ENCODE peak calls at places on chromosomes 5 and 9, in eight cellular contexts. M is HL-60, L is K562, N is HCT116, P is HepG2, I is SK-N-SH, T is GM23338, F is GM12878. W is an unnamed sample.

GRCh38 chr5:8340739-8341344 is 471.9 kb downstream of the MTRR start:
- DNase-seq in M (no peak), L (no peak), N (no peak), P (peak; percentile 3), I (peak; percentile 26), T (peak; percentile 53), F (no peak), W (no peak)

GRCh38 chr9:69609156-69609555 is 63.0 kb downstream of the APBA1 start:
- DNase-seq in M (no peak), L (no peak), N (no peak), P (no peak), I (no peak), T (no peak), F (no peak), W (no peak)

GRCh38 chr5:174490717-174491116 is 233.7 kb upstream of the MSX2 start:
- DNase-seq in M (peak; percentile 35), L (no peak), N (no peak), P (no peak), I (no peak), T (no peak), F (no peak), W (no peak)

GRCh38 chr5:56314536-56314935 is 81.4 kb upstream of the ANKRD55 start:
- DNase-seq in M (no peak), L (peak; percentile 60), N (no peak), P (peak; percentile 21), I (no peak), T (peak; percentile 70), F (no peak), W (peak; percentile 30)

GRCh38 chr5:126368239-126368812 is 54.9 kb upstream of the GRAMD2B start:
- DNase-seq in M (no peak), L (no peak), N (no peak), P (peak; percentile 28), I (no peak), T (peak; percentile 88), F (no peak), W (no peak)

GRCh38 chr5:131163315-131164119 is 1.5 kb downstream of the HINT1 start:
- DNase-seq in M (peak; percentile 13), L (no peak), N (no peak), P (peak; percentile 75), I (no peak), T (no peak), F (no peak), W (no peak)

GRCh38 chr9:116288658-116289057 is 135.1 kb downstream of the PAPPA start:
- DNase-seq in M (no peak), L (no peak), N (no peak), P (no peak), I (no peak), T (no peak), F (no peak), W (no peak)

GRCh38 chr5:95644351-95645042 is 2.1 kb upstream of the RFESD start:
- DNase-seq in M (peak; percentile 26), L (peak; percentile 55), N (peak; percentile 72), P (peak; percentile 45), I (peak; percentile 44), T (peak; percentile 87), F (peak; percentile 56), W (no peak)

GRCh38 chr9:109064963-109065701 is 51.8 kb upstream of the CTNNAL1 start:
- DNase-seq in M (no peak), L (no peak), N (peak; percentile 6), P (no peak), I (no peak), T (no peak), F (no peak), W (no peak)

GRCh38 chr9:121173501-121173900 is 28.2 kb downstream of the RAB14 start:
- DNase-seq in M (no peak), L (no peak), N (no peak), P (no peak), I (no peak), T (no peak), F (no peak), W (no peak)

GRCh38 chr5:76472338-76473336 is 69.6 kb downstream of the IQGAP2 start:
- DNase-seq in M (no peak), L (no peak), N (no peak), P (peak; percentile 90), I (no peak), T (no peak), F (no peak), W (no peak)

GRCh38 chr9:91127653-91128052 is 234.1 kb downstream of the AUH start:
- DNase-seq in M (no peak), L (no peak), N (no peak), P (no peak), I (no peak), T (no peak), F (no peak), W (no peak)

GRCh38 chr9:91132576-91133073 is 229.1 kb downstream of the AUH start:
- DNase-seq in M (no peak), L (no peak), N (no peak), P (no peak), I (no peak), T (no peak), F (no peak), W (no peak)

GRCh38 chr9:91130796-91131318 is 230.9 kb downstream of the AUH start:
- DNase-seq in M (no peak), L (no peak), N (no peak), P (no peak), I (no peak), T (no peak), F (no peak), W (no peak)

GRCh38 chr9:91134608-91135007 is 227.1 kb downstream of the AUH start:
- DNase-seq in M (no peak), L (no peak), N (no peak), P (no peak), I (no peak), T (no peak), F (no peak), W (no peak)

DNA sequence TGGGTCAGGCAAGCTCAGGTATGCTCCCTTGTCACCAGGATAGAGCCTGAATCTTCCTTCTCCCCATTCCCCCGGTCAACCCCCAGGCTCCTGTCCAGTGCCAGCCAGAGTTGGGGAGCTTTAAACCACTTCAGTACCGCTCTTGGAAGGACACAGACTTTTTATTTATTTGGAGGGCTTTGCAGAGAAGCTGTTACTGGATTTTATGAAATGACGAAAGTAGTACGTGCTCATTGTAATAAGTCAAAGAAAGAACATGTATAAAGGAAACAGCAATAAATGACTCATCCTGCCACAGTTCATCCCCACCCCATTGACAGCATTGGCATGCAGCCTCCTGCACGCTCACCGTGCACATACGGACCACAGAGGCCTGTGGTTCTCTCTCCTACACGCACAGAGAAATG is 230.3 kb downstream of the AUH start:
- DNase-seq in M (peak; percentile 43), L (no peak), N (peak; percentile 61), P (no peak), I (no peak), T (no peak), F (no peak), W (peak; percentile 58)
- TF ChIP-seq REST in M (no peak), L (no peak), N (no peak), P (no peak), I (no peak), T (no peak), F (no peak), W (no peak)

GRCh38 chr5:57499262-57500050 is 16.8 kb upstream of the ACTBL2 start:
- DNase-seq in M (no peak), L (peak; percentile 39), N (peak; percentile 62), P (peak; percentile 5), I (peak; percentile 36), T (peak; percentile 89), F (peak; percentile 44), W (no peak)

GRCh38 chr5:57495688-57496087 is 13.1 kb upstream of the ACTBL2 start:
- DNase-seq in M (no peak), L (no peak), N (no peak), P (no peak), I (no peak), T (peak; percentile 11), F (no peak), W (no peak)

GRCh38 chr5:57495285-57495684 is 12.7 kb upstream of the ACTBL2 start:
- DNase-seq in M (no peak), L (no peak), N (no peak), P (no peak), I (no peak), T (no peak), F (no peak), W (no peak)

GRCh38 chr5:57494104-57495098 is 11.8 kb upstream of the ACTBL2 start:
- DNase-seq in M (peak; percentile 1), L (peak; percentile 56), N (peak; percentile 90), P (peak; percentile 13), I (no peak), T (no peak), F (peak; percentile 45), W (no peak)

GRCh38 chr5:57497733-57498132 is 15.1 kb upstream of the ACTBL2 start:
- DNase-seq in M (no peak), L (no peak), N (no peak), P (no peak), I (no peak), T (no peak), F (no peak), W (no peak)
- TF ChIP-seq POLR2AphosphoS5 in M (no peak), L (no peak), N (no peak), P (no peak), I (no peak), T (no peak), F (no peak), W (no peak)

GRCh38 chr5:73183000-73183399 is 10.0 kb downstream of the TMEM174 start:
- DNase-seq in M (no peak), L (no peak), N (no peak), P (no peak), I (no peak), T (no peak), F (no peak), W (no peak)
- TF ChIP-seq REST in M (no peak), L (no peak), N (no peak), P (no peak), I (no peak), T (no peak), F (no peak), W (no peak)

GRCh38 chr9:75454043-75454442 is 365.7 kb downstream of the OSTF1 start:
- DNase-seq in M (no peak), L (no peak), N (no peak), P (no peak), I (no peak), T (no peak), F (no peak), W (no peak)

GRCh38 chr9:75451505-75451904 is 363.2 kb downstream of the OSTF1 start:
- DNase-seq in M (no peak), L (no peak), N (no peak), P (no peak), I (no peak), T (no peak), F (no peak), W (no peak)

GRCh38 chr9:75454891-75455290 is 366.6 kb downstream of the OSTF1 start:
- DNase-seq in M (no peak), L (no peak), N (no peak), P (no peak), I (no peak), T (no peak), F (no peak), W (no peak)

GRCh38 chr9:75451045-75451444 is 362.7 kb downstream of the OSTF1 start:
- DNase-seq in M (no peak), L (no peak), N (no peak), P (no peak), I (no peak), T (no peak), F (no peak), W (no peak)

DNA sequence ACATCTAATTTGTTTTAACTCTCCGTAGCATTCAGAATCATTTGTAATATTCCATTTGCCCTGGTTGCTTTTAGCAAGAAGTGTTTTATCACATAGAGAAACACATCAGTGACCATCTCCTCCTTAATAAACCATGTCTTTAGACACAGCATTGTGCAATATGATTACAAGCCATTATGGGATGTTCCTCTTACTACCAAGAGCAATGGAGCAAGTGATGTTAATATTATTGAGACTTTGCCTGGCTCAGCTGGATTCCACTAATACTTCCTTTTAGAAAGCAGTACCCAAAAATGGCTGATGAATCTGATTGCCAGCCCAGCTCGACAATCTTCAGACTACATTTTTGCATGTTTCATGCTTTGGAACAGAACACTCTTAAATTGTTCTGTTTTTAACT is 364.2 kb downstream of the OSTF1 start:
- DNase-seq in M (no peak), L (no peak), N (no peak), P (no peak), I (no peak), T (no peak), F (no peak), W (no peak)
- TF ChIP-seq POLR2AphosphoS5 in M (no peak), L (no peak), N (no peak), P (no peak), I (no peak), T (no peak), F (no peak), W (no peak)